ENCODE peak calls at places on chromosomes 4 and X, in four cellular contexts. G is HFFc6, S is left cardiac atrium, U is AG20443. B is an unnamed sample.

GRCh38 chr4:177246636-177247584 is 62.8 kb upstream of the NEIL3 start:
- DNase-seq in U (peak), S (no peak), G (peak), B (no peak)

GRCh38 chr4:110618091-110619000 is 4.5 kb downstream of the PITX2 start:
- DNase-seq in U (no peak), S (peak), G (no peak), B (no peak)

GRCh38 chrX:101237041-101237440 is 17.5 kb downstream of the DRP2 start:
- DNase-seq in S (no peak), U (no peak), G (no peak), B (no peak)

GRCh38 chr4:176387571-176387970 is 67.8 kb downstream of the SPCS3 start:
- DNase-seq in G (peak), U (no peak), S (no peak), B (no peak)

GRCh38 chr4:145453163-145453520 is 28.5 kb upstream of the SMAD1 start:
- DNase-seq in G (no peak), U (no peak), S (no peak), B (no peak)

GRCh38 chr4:1234296-1234695 is 14.6 kb downstream of the CTBP1 start:
- DNase-seq in S (peak), G (no peak), U (peak), B (no peak)

GRCh38 chr4:26204249-26204825 is 116.5 kb upstream of the RBPJ start:
- DNase-seq in S (no peak), U (no peak), G (no peak), B (no peak)

GRCh38 chrX:13430136-13430827 is 110.4 kb upstream of the ATXN3L start:
- DNase-seq in S (no peak), U (no peak), G (no peak), B (no peak)

GRCh38 chr4:8351931-8352367 is 82.4 kb downstream of the HTRA3 start:
- DNase-seq in U (no peak), G (no peak), S (no peak), B (peak)